ENCODE peak calls at places on chromosome 1, in seven cellular contexts. I is lung, B is brain microvascular endothelial cell, H is stomach, K is colonic mucosa, V is PC-9, T is type B pancreatic cell. R is an unnamed sample.

GRCh38 chr1:186325239-186325638 is 49.8 kb downstream of the TPR start:
- DNase-seq in I (no peak), B (peak; percentile 8), H (no peak), K (no peak), V (no peak), T (no peak), R (no peak)

GRCh38 chr1:241610056-241610815 is 29.9 kb downstream of the CHML start:
- DNase-seq in I (no peak), B (peak; percentile 37), H (peak; percentile 33), K (peak; percentile 64), V (peak; percentile 42), T (no peak), R (no peak)

GRCh38 chr1:24688621-24689195 is 45.6 kb downstream of the SRRM1 start:
- DNase-seq in I (peak; percentile 67), B (peak; percentile 61), H (peak; percentile 79), K (peak; percentile 73), V (peak; percentile 66), T (peak; percentile 75), R (peak; percentile 46)

GRCh38 chr1:51073456-51073855 is 28.6 kb upstream of the C1orf185 start:
- DNase-seq in I (no peak), B (no peak), H (no peak), K (no peak), V (no peak), T (no peak), R (no peak)

GRCh38 chr1:212561501-212561931 is 47.0 kb upstream of the ATF3 start:
- DNase-seq in I (no peak), B (peak; percentile 80), H (no peak), K (no peak), V (peak; percentile 67), T (no peak), R (no peak)

GRCh38 chr1:206569548-206569947 is 42.7 kb downstream of the EIF2D start:
- DNase-seq in I (no peak), B (no peak), H (no peak), K (no peak), V (no peak), T (no peak), R (no peak)

GRCh38 chr1:24111264-24111997 is 504 bp downstream of the MYOM3 start:
- DNase-seq in I (no peak), B (no peak), H (no peak), K (no peak), V (no peak), T (no peak), R (no peak)

GRCh38 chr1:25565188-25565591 is 21.8 kb downstream of the LDLRAP1 start:
- DNase-seq in I (no peak), B (peak; percentile 31), H (no peak), K (no peak), V (no peak), T (no peak), R (no peak)

GRCh38 chr1:246947255-246947654 is 15.5 kb upstream of the AHCTF1 start:
- DNase-seq in I (peak; percentile 36), B (peak; percentile 76), H (peak; percentile 26), K (peak; percentile 24), V (no peak), T (no peak), R (no peak)

GRCh38 chr1:41418868-41419583 is 57.8 kb downstream of the FOXO6 start:
- DNase-seq in I (peak; percentile 68), B (peak; percentile 79), H (peak; percentile 90), K (peak; percentile 85), V (peak; percentile 98), T (no peak), R (no peak)

GRCh38 chr1:16978589-16979474 is 1.6 kb downstream of the MFAP2 start:
- DNase-seq in I (no peak), B (peak; percentile 54), H (no peak), K (peak; percentile 37), V (no peak), T (peak; percentile 62), R (no peak)

GRCh38 chr1:160070243-160071163 is 543 bp upstream of the KCNJ10 start:
- DNase-seq in I (peak; percentile 74), B (peak; percentile 51), H (peak; percentile 73), K (peak; percentile 69), V (peak; percentile 54), T (peak; percentile 76), R (peak; percentile 62)

GRCh38 chr1:8354038-8354437 is 36.1 kb downstream of the SLC45A1 start:
- DNase-seq in I (no peak), B (no peak), H (no peak), K (no peak), V (no peak), T (no peak), R (no peak)

GRCh38 chr1:246709196-246709595 is 15.0 kb upstream of the SCCPDH start:
- DNase-seq in I (no peak), B (no peak), H (no peak), K (no peak), V (no peak), T (peak; percentile 10), R (no peak)

GRCh38 chr1:108644984-108645383 is 15.9 kb downstream of the HENMT1 start:
- DNase-seq in I (no peak), B (no peak), H (peak; percentile 34), K (peak; percentile 67), V (no peak), T (no peak), R (no peak)

GRCh38 chr1:23098463-23099170 is 70.0 kb downstream of the LUZP1 start:
- DNase-seq in I (peak; percentile 58), B (peak; percentile 81), H (peak; percentile 66), K (peak; percentile 72), V (peak; percentile 55), T (no peak), R (no peak)

GRCh38 chr1:44655609-44656008 is 18.7 kb downstream of the TMEM53 start:
- DNase-seq in I (no peak), B (no peak), H (no peak), K (no peak), V (peak; percentile 41), T (no peak), R (no peak)

GRCh38 chr1:44653107-44653964 is 20.9 kb downstream of the TMEM53 start:
- DNase-seq in I (no peak), B (no peak), H (no peak), K (no peak), V (no peak), T (no peak), R (no peak)

GRCh38 chr1:44651069-44651468 is 23.2 kb downstream of the TMEM53 start:
- DNase-seq in I (no peak), B (no peak), H (no peak), K (no peak), V (no peak), T (no peak), R (no peak)

GRCh38 chr1:44652445-44653106 is 21.7 kb downstream of the TMEM53 start:
- DNase-seq in I (peak; percentile 70), B (peak; percentile 60), H (peak; percentile 83), K (peak; percentile 80), V (peak; percentile 79), T (peak; percentile 83), R (peak; percentile 70)

DNA sequence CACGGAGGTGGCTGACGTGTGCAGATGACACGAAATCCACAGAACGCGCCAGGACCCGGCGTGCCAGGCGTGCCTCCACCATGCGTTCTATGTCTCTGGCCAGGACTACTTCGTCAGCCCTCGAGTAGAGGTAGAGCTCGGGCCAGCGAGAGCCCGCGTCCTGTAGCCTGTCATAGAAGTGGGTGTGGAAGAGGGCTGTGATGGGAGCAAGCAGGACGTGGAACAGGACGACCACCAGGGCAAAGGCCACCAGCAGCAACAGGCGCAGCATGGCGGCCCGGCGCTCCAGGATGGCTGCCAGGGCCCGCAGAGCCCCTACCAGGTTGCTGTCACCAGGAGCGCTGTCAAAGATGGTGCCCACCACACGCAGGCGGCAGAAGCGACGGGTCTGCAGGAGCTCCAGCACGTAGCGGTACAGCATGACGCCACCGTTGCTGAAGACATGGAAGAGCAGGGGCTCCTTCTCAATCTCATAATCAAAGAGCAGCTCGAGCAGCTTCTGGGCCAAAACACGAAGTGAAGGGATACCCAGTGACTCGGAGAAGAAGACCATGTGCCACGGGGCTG is 19.6 kb downstream of the TMEM53 start:
- DNase-seq in I (no peak), B (no peak), H (no peak), K (no peak), V (no peak), T (no peak), R (no peak)
- TF ChIP-seq CTCF in I (no peak), B (no peak), H (no peak), K (no peak), V (no peak), T (no peak), R (no peak)

GRCh38 chr1:29177022-29177705 is 4.5 kb downstream of the SRSF4 start:
- DNase-seq in I (no peak), B (no peak), H (peak; percentile 15), K (no peak), V (no peak), T (peak; percentile 32), R (no peak)

GRCh38 chr1:29180497-29181412 is 945 bp downstream of the SRSF4 start:
- DNase-seq in I (no peak), B (peak; percentile 11), H (no peak), K (no peak), V (no peak), T (no peak), R (no peak)

GRCh38 chr1:29172415-29172814 is 9.3 kb downstream of the SRSF4 start:
- DNase-seq in I (no peak), B (no peak), H (peak; percentile 8), K (no peak), V (no peak), T (peak; percentile 7), R (no peak)

GRCh38 chr1:29179641-29180184 is 2.0 kb downstream of the SRSF4 start:
- DNase-seq in I (no peak), B (no peak), H (no peak), K (no peak), V (no peak), T (no peak), R (no peak)

GRCh38 chr1:29176567-29176966 is 5.1 kb downstream of the SRSF4 start:
- DNase-seq in I (no peak), B (no peak), H (no peak), K (no peak), V (no peak), T (peak; percentile 1), R (no peak)
- TF ChIP-seq CTCF in I (no peak), B (no peak), H (no peak), K (no peak), V (no peak), T (no peak), R (no peak)

DNA sequence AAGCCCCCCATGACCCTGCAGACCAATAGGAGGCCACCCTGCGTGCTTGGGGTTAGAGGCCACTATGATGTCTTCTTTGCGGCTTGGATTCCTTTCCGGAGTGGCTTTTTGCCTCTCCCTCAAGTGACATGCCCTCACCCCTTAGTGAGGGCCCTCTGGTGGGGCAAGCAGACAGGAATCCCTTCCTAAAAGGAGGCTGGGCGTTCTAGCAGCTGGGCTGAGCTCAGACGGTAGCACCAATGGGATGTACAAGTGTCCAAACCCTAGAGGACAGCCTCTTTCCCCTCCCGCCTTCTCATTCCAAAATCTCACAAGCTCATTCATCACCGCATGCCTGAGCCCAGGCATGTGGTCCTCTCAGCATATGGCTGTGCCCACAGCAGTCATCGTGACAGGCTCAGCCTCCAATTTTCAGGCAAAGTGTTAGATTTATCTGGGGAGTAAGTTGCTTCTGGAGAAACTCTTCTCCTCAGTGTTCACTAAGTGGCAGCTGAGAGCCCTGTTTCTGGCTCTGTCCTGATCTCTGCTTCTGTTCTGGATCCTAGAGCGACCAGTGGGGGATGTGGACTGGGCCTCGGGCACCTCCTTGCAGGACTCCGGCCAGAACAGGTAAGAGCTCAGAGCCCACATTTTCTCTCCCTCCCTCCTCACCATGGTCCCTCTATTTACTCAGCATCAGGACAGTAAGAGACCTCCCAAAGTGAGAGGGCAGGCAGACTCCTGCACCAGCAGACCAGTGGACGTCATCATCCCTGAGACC is 4.8 kb downstream of the KIAA1614 start:
- DNase-seq in I (no peak), B (peak; percentile 9), H (no peak), K (no peak), V (peak; percentile 15), T (no peak), R (no peak)
- TF ChIP-seq CTCF in I (no peak), B (peak; percentile 52), H (no peak), K (no peak), V (peak; percentile 32), T (no peak), R (no peak)

GRCh38 chr1:94634977-94635416 is 93.4 kb upstream of the F3 start:
- DNase-seq in I (no peak), B (no peak), H (no peak), K (no peak), V (no peak), T (no peak), R (no peak)
- TF ChIP-seq CTCF in I (no peak), B (peak; percentile 28), H (no peak), K (no peak), V (no peak), T (peak; percentile 29), R (no peak)

R was measured in activated B cell treated with CpG ODN at 0.5 μM for 24 hours.